ENCODE peak calls at places on chromosomes 1 and 21, in ten cellular contexts. F, J, R, T, D, L, U, I, P and E are unnamed samples. For H3K4me1, the result is how much of the 10 kb centered on the place peaks cover.

GRCh38 chr1:111571239-111571638 is 48.4 kb upstream of the RAP1A start:
- DNase-seq in L (no peak), F (no peak), P (no peak), I (peak), T (no peak), D (no peak), U (no peak), R (no peak), J (no peak), E (no peak)

GRCh38 chr1:226731257-226731893 is 7.7 kb downstream of the ITPKB start:
- DNase-seq in T (no peak), P (no peak), L (no peak), J (no peak), U (no peak), F (no peak), D (no peak), R (no peak), I (no peak), E (no peak)

GRCh38 chr1:228379165-228379460 is 27.5 kb downstream of the TRIM11 start:
- DNase-seq in L (peak), P (peak), J (no peak), U (no peak), F (no peak), T (peak), D (peak), I (peak), R (no peak), E (peak)

GRCh38 chr1:218582646-218583045 is 237.5 kb downstream of the TGFB2 start:
- DNase-seq in U (no peak), I (peak), T (no peak), D (no peak), J (no peak), P (no peak), L (no peak), R (no peak), F (no peak), E (no peak)

GRCh38 chr1:24930703-24931480 is 816 bp upstream of the RUNX3 start:
- DNase-seq in L (no peak), P (no peak), T (no peak), R (no peak), F (no peak), U (no peak), J (peak), I (no peak), D (peak), E (no peak)

GRCh38 chr1:109617291-109617801 is 2.1 kb downstream of the GNAT2 start:
- DNase-seq in P (peak), J (peak), R (no peak), L (peak), D (peak), T (no peak), F (peak), I (peak), U (no peak), E (no peak)

GRCh38 chr1:8082945-8083344 is 56.8 kb upstream of the ERRFI1 start:
- DNase-seq in P (no peak), J (no peak), R (no peak), T (peak), I (peak), D (no peak), U (no peak), L (no peak), F (no peak), E (no peak)

GRCh38 chr1:112674986-112675727 is 698 bp downstream of the MOV10 start:
- DNase-seq in R (peak), U (no peak), T (peak), I (peak), D (peak), F (no peak), P (peak), J (peak), L (no peak), E (peak)

GRCh38 chr1:36522461-36523229 is 39.9 kb upstream of the CSF3R start:
- DNase-seq in P (no peak), T (no peak), F (no peak), I (no peak), J (no peak), R (no peak), U (no peak), L (no peak), D (no peak), E (no peak)

GRCh38 chr1:8026153-8026975 is at the start of gene ERRFI1:
- DNase-seq in L (peak), P (peak), T (peak), R (peak), D (peak), I (peak), F (peak), U (peak), J (peak), E (peak)

GRCh38 chr1:119141020-119141424 is 569 bp upstream of the WARS2 start:
- DNase-seq in R (peak), U (no peak), L (peak), T (no peak), I (peak), J (no peak), D (peak), P (no peak), F (no peak), E (no peak)

GRCh38 chr1:207850621-207851407 is 60.1 kb downstream of the CD34 start:
- DNase-seq in F (no peak), U (no peak), D (no peak), I (no peak), T (no peak), L (no peak), P (no peak), J (no peak), R (no peak), E (no peak)

GRCh38 chr1:2348346-2349275 is 42.7 kb downstream of the MORN1 start:
- DNase-seq in J (no peak), T (no peak), R (peak), F (no peak), L (no peak), D (no peak), P (peak), U (no peak), I (no peak), E (peak)

GRCh38 chr1:40383095-40383487 is 9.6 kb downstream of the SMAP2 start:
- DNase-seq in L (no peak), F (no peak), D (no peak), R (no peak), U (no peak), J (peak), P (no peak), T (peak), I (no peak), E (no peak)

GRCh38 chr1:24503870-24504523 is 1.4 kb downstream of the RCAN3 start:
- DNase-seq in I (no peak), L (no peak), T (no peak), P (no peak), U (no peak), R (no peak), F (no peak), D (no peak), J (no peak), E (no peak)

GRCh38 chr1:161766102-161766981 is at the start of gene ATF6:
- DNase-seq in T (peak), P (peak), I (peak), F (peak), J (peak), D (peak), R (peak), L (peak), U (no peak), E (peak)

GRCh38 chr1:26996024-26996423 is 2.5 kb downstream of the TRNP1 start:
- DNase-seq in L (no peak), F (no peak), D (no peak), T (no peak), R (no peak), I (peak), P (no peak), J (no peak), U (no peak), E (no peak)

GRCh38 chr1:52629021-52629643 is 3.8 kb upstream of the SHISAL2A start:
- DNase-seq in U (no peak), T (peak), F (no peak), L (no peak), P (no peak), I (no peak), D (peak), J (peak), R (peak), E (no peak)

GRCh38 chr1:84436907-84437667 is 38.8 kb downstream of the DNASE2B start:
- DNase-seq in R (no peak), T (no peak), F (no peak), I (no peak), D (no peak), U (no peak), J (no peak), L (no peak), P (no peak), E (no peak)

GRCh38 chr1:57440096-57440495 is 16.2 kb upstream of the DAB1 start:
- DNase-seq in I (no peak), U (no peak), D (no peak), P (no peak), R (no peak), L (no peak), T (no peak), J (peak), F (no peak), E (no peak)

GRCh38 chr1:74771913-74772515 is 39.1 kb downstream of the TYW3 start:
- DNase-seq in D (peak), T (peak), P (no peak), R (no peak), I (peak), J (peak), F (peak), U (no peak), L (peak), E (no peak)

GRCh38 chr1:38680801-38681510 is 178.6 kb downstream of the RRAGC start:
- DNase-seq in T (peak), U (no peak), D (peak), R (no peak), F (no peak), I (peak), L (no peak), P (no peak), J (no peak), E (peak)

GRCh38 chr1:218339267-218339831 is 5.8 kb upstream of the TGFB2 start:
- DNase-seq in P (no peak), L (no peak), R (no peak), U (no peak), D (no peak), I (peak), J (no peak), F (no peak), T (no peak), E (no peak)

GRCh38 chr1:54807756-54808155 is 6.6 kb upstream of the TTC22 start:
- DNase-seq in F (no peak), T (no peak), R (no peak), U (no peak), I (no peak), J (no peak), P (no peak), D (no peak), L (peak), E (peak)

GRCh38 chr1:16032388-16033100 is 10.7 kb downstream of the CLCNKA start:
- DNase-seq in P (peak), D (peak), J (peak), I (peak), F (peak), L (peak), U (peak), T (peak), R (peak), E (peak)

GRCh38 chr1:17123196-17124045 is 4.2 kb upstream of the PADI2 start:
- DNase-seq in F (no peak), D (no peak), P (no peak), T (no peak), J (no peak), I (no peak), U (no peak), R (no peak), L (no peak), E (no peak)

GRCh38 chr1:17121881-17122280 is 2.6 kb upstream of the PADI2 start:
- DNase-seq in J (no peak), R (no peak), D (no peak), U (no peak), F (no peak), I (peak), P (no peak), L (no peak), T (peak), E (no peak)

GRCh38 chr1:17120962-17121837 is 1.9 kb upstream of the PADI2 start:
- DNase-seq in I (no peak), D (no peak), U (no peak), F (no peak), R (no peak), J (no peak), P (no peak), T (peak), L (no peak), E (no peak)

GRCh38 chr1:17120483-17120882 is 1.2 kb upstream of the PADI2 start:
- DNase-seq in F (no peak), T (no peak), J (no peak), L (no peak), R (no peak), I (no peak), D (no peak), P (no peak), U (no peak), E (no peak)

GRCh38 chr1:17122449-17123194 is 3.4 kb upstream of the PADI2 start:
- DNase-seq in T (peak), I (peak), L (no peak), D (no peak), R (no peak), U (no peak), J (no peak), F (no peak), P (no peak), E (no peak)
- H3K4me1 ChIP-seq in T (under half), I (under half), L (under half), D (under half), R (under half), U (under half), J (under half), F (under half), P (under half), E (under half)

DNA sequence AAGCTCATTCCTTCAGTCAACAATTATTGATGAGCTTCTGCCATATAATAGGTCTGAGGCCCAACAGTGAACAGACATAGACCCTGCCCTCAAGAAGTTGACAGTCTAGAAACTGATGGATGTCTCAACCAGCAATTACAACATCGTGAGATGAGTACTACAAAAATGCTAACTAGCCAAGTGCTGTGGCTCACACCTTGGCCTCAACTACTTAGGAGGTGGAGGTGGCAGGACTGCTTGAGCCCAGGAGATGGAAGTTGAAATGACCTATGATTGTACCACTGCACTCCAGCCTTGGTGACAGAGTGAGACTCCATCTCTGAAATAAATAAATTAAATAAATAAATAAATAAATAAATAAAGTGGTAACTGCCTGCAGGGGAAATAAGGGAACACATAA is 11.7 kb upstream of the PTP4A2 start:
- DNase-seq in L (no peak), T (no peak), D (no peak), I (no peak), F (no peak), U (no peak), J (no peak), P (no peak), R (no peak), E (no peak)
- H3K4me1 ChIP-seq in L (under half), T (under half), D (under half), I (under half), F (under half), U (under half), J (under half), P (under half), R (under half), E (under half)

DNA sequence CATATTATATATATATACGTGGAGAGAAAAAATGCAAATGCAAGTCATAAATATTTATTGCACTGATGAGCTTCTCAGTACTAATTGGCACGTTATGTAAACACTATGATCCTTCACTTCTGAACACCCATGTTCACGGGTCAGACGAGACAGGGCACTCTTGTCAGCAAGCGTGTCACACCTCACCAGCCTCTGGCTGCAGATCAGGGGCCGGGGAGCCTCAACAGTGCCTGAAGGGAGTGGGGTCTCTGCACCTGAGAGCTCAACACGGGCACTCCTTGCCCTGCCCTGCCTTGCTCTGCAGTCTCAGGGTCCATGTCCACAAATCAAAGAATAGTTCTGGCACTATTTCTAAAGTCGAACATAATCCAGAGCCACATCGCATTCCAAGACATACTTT is 409 bp upstream of the HIVEP3 start:
- DNase-seq in J (no peak), I (no peak), L (no peak), D (no peak), R (no peak), U (no peak), P (no peak), F (no peak), T (no peak), E (no peak)
- H3K4me1 ChIP-seq in J (under half), I (under half), L (half or more), D (under half), R (under half), U (under half), P (under half), F (half or more), T (under half), E (under half)

DNA sequence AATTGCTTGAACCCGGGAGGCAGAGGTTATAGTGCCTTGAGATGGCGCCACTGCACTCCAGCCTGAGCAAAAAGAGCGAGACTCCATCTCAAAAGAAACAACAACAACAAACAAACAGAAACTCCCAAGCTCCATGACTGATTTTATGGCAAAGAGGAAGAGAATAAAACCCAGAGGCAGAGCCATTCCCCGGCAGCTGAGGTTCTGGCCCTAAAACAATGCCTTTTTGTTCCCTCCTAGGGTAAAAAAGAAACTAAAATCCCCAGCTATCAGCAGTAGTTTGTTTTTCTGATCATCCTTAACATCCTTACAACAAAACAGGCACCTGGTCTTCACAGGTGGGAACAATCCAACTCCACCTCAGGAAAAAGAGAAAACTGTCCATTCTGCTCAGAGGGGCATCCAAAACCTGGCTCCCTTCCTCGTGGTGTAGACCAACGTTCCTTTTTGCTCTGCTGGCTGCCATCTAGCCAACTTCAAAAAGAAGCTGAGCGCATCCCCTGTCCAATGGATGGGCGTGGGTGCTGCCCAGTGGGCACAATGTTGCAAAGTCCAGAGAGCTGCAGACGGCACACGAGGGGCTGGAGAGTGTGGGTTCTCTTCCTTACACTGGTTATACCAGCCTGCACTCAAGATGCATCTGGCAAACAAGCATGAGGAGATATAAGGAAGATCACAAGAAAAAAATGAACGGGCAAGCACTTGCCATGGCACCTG is 54.6 kb downstream of the SLC66A1 start:
- DNase-seq in R (no peak), T (no peak), J (no peak), I (no peak), D (no peak), F (no peak), L (no peak), U (no peak), P (no peak), E (no peak)
- H3K4me1 ChIP-seq in R (under half), T (under half), J (half or more), I (under half), D (under half), F (under half), L (under half), U (half or more), P (under half), E (under half)

DNA sequence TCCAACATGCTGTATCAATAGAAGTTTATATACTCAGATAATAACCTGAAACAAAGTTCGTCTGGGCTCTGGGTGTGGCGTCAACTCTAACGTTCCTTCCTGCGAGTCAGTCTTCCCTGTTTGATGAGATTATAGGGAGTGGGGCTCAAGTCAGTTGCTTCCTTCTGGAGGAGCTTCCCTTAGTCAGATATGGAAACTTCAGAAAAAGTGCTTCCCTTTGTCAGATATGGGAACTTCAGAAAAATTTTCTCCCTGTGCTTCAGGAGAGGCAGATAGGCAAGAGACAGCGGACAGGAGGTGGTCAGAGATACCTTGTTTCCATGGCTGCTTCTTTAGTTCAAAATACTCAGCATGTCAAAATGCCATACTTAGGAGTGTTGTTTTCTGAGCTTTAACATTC is 51.1 kb upstream of the PRDX6 start:
- DNase-seq in F (no peak), I (no peak), J (no peak), D (no peak), P (no peak), L (peak), R (no peak), T (no peak), U (no peak), E (no peak)
- H3K4me1 ChIP-seq in F (half or more), I (under half), J (under half), D (under half), P (under half), L (half or more), R (under half), T (under half), U (under half), E (under half)

GRCh38 chr21:43284700-43285099 is 115.9 kb downstream of the CRYAA start:
- DNase-seq in I (no peak), R (no peak), D (no peak), P (no peak), L (no peak), U (no peak), T (no peak), J (no peak), F (no peak), E (no peak)

GRCh38 chr21:43287111-43287973 is 118.5 kb downstream of the CRYAA start:
- DNase-seq in P (no peak), D (no peak), R (peak), U (no peak), L (peak), T (no peak), J (no peak), F (no peak), I (no peak), E (no peak)

GRCh38 chr21:43287974-43288755 is 119.4 kb downstream of the CRYAA start:
- DNase-seq in T (no peak), L (peak), J (no peak), R (peak), U (no peak), F (no peak), D (no peak), P (no peak), I (no peak), E (no peak)

GRCh38 chr21:43284238-43284637 is 115.4 kb downstream of the CRYAA start:
- DNase-seq in L (no peak), T (no peak), D (no peak), J (no peak), U (no peak), R (no peak), I (no peak), P (no peak), F (no peak), E (no peak)

GRCh38 chr21:43286196-43286595 is 117.4 kb downstream of the CRYAA start:
- DNase-seq in T (no peak), R (no peak), L (no peak), J (no peak), F (no peak), I (no peak), D (no peak), U (no peak), P (no peak), E (no peak)
- H3K4me1 ChIP-seq in T (under half), R (under half), L (under half), J (under half), F (under half), I (under half), D (under half), U (under half), P (under half), E (under half)

DNA sequence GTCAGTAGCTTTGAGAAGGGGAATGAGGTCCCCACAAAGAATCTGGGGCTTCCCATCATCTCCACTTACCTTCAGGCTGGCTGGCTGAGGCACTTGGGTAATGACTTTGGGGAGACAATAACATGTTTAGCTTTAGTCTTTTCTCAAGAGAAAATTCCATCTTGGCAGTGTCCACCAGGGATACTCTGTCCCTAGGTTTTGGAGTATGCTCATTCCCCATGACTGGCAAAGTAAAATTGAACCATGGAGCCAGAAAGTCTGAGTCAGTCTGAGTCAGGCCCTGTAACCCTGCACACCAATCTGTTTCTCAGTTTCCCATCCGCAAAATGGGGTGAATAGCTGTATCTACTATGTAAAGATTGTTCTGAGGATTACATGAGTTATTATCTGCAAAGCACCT is 28.2 kb downstream of the RUNX1 start:
- DNase-seq in U (no peak), I (peak), D (no peak), P (no peak), L (no peak), T (no peak), R (no peak), F (no peak), J (no peak), E (no peak)
- H3K4me1 ChIP-seq in U (under half), I (under half), D (under half), P (under half), L (under half), T (under half), R (under half), F (under half), J (under half), E (under half)